ENCODE peak calls at places on chromosomes 7 and 10, in seven cellular contexts. X, O, S, N, K, I and Y are unnamed samples.

GRCh38 chr10:131084791-131085585 is 226.5 kb downstream of the TCERG1L start:
- DNase-seq in K (no peak), S (no peak), I (no peak), X (no peak), N (no peak), O (no peak), Y (no peak)

GRCh38 chr10:119378737-119379067 is 163.8 kb downstream of the RGS10 start:
- DNase-seq in N (no peak), I (peak), K (peak), S (peak), O (no peak), X (no peak), Y (peak)

GRCh38 chr7:98203261-98203963 is 7.8 kb upstream of the BHLHA15 start:
- DNase-seq in O (peak), I (no peak), S (no peak), K (no peak), X (no peak), N (no peak), Y (no peak)

GRCh38 chr7:100632951-100633717 is 8.2 kb downstream of the TFR2 start:
- DNase-seq in S (no peak), X (no peak), K (no peak), O (peak), N (peak), I (no peak), Y (no peak)

GRCh38 chr7:147547252-147547897 is 1043.2 kb upstream of the C7orf33 start:
- DNase-seq in N (peak), X (no peak), S (no peak), K (no peak), O (no peak), I (no peak), Y (no peak)

GRCh38 chr7:28509256-28510021 is 97.1 kb downstream of the CREB5 start:
- DNase-seq in X (no peak), K (no peak), S (no peak), I (no peak), O (no peak), N (no peak), Y (no peak)

GRCh38 chr10:125296598-125296997 is 136.2 kb upstream of the CTBP2 start:
- DNase-seq in N (no peak), S (no peak), X (no peak), O (no peak), K (no peak), I (no peak), Y (no peak)

GRCh38 chr10:104895541-104895940 is 254.5 kb downstream of the SORCS3 start:
- DNase-seq in S (peak), N (no peak), X (no peak), K (no peak), O (no peak), I (no peak), Y (no peak)

GRCh38 chr7:151696738-151697514 is 177.2 kb upstream of the RHEB start:
- DNase-seq in I (no peak), S (peak), N (peak), O (no peak), K (no peak), X (no peak), Y (no peak)

GRCh38 chr10:14566498-14566897 is 208.2 kb downstream of the FAM107B start:
- DNase-seq in O (no peak), X (no peak), I (no peak), N (no peak), S (no peak), K (no peak), Y (no peak)

GRCh38 chr10:63261496-63261895 is 128.4 kb downstream of the NRBF2 start:
- DNase-seq in X (no peak), K (no peak), I (no peak), S (no peak), N (no peak), O (no peak), Y (no peak)

GRCh38 chr10:630581-631073 is 58.8 kb downstream of the DIP2C start:
- DNase-seq in K (no peak), S (peak), N (no peak), O (no peak), I (no peak), X (no peak), Y (no peak)